ENCODE peak calls at places on chromosomes 2 and 18, in seven cellular contexts. S is H9, R is suprapubic skin, J is left lung, N is osteocyte, E is A549, F is AG09319. H is an unnamed sample.

GRCh38 chr18:76169733-76170132 is 325.3 kb downstream of the ZNF516 start:
- DNase-seq in S (no peak), R (no peak), J (no peak), N (no peak), E (no peak), F (no peak), H (no peak)

GRCh38 chr18:79309572-79310278 is 86.0 kb upstream of the NFATC1 start:
- DNase-seq in S (no peak), R (no peak), J (no peak), N (no peak), E (no peak), F (no peak), H (no peak)

GRCh38 chr2:149038442-149039212 is at the start of gene LYPD6B:
- DNase-seq in S (peak; percentile 68), R (no peak), J (no peak), N (no peak), E (no peak), F (no peak), H (peak; percentile 78)

GRCh38 chr2:223599646-223600009 is 2.5 kb downstream of the SCG2 start:
- DNase-seq in S (no peak), R (no peak), J (no peak), N (no peak), E (no peak), F (no peak), H (no peak)

GRCh38 chr18:58536534-58537271 is 92.2 kb downstream of the ALPK2 start:
- DNase-seq in S (no peak), R (no peak), J (no peak), N (no peak), E (no peak), F (no peak), H (no peak)

GRCh38 chr2:23533014-23533730 is 148.2 kb downstream of the KLHL29 start:
- DNase-seq in S (peak; percentile 51), R (no peak), J (no peak), N (no peak), E (no peak), F (no peak), H (no peak)

GRCh38 chr18:48667276-48668254 is 128.7 kb downstream of the CTIF start:
- DNase-seq in S (peak; percentile 68), R (no peak), J (no peak), N (no peak), E (peak; percentile 16), F (no peak), H (no peak)

GRCh38 chr2:9998916-9999654 is 44.3 kb upstream of the KLF11 start:
- DNase-seq in S (no peak), R (peak; percentile 48), J (no peak), N (no peak), E (no peak), F (no peak), H (no peak)

GRCh38 chr2:9247786-9248185 is 41.2 kb downstream of the ASAP2 start:
- DNase-seq in S (no peak), R (no peak), J (no peak), N (no peak), E (no peak), F (no peak), H (no peak)

GRCh38 chr18:31610841-31611240 is 19.2 kb downstream of the TTR start:
- DNase-seq in S (peak; percentile 88), R (no peak), J (no peak), N (no peak), E (peak; percentile 6), F (no peak), H (no peak)

GRCh38 chr18:3451166-3451988 is 1.4 kb downstream of the TGIF1 start:
- DNase-seq in S (peak; percentile 70), R (peak; percentile 97), J (peak; percentile 94), N (peak; percentile 97), E (peak; percentile 86), F (peak; percentile 91), H (peak; percentile 94)

GRCh38 chr18:3451989-3452749 is 2.2 kb downstream of the TGIF1 start:
- DNase-seq in S (no peak), R (peak; percentile 76), J (peak; percentile 75), N (no peak), E (peak; percentile 71), F (no peak), H (no peak)

GRCh38 chr18:3449702-3450357 is at the start of gene TGIF1:
- DNase-seq in S (peak; percentile 77), R (no peak), J (peak; percentile 89), N (peak; percentile 91), E (peak; percentile 84), F (no peak), H (peak; percentile 85)

GRCh38 chr18:3448845-3449701 is 899 bp upstream of the TGIF1 start:
- DNase-seq in S (peak; percentile 63), R (peak; percentile 97), J (peak; percentile 93), N (peak; percentile 94), E (peak; percentile 86), F (peak; percentile 92), H (peak; percentile 80)

DNA sequence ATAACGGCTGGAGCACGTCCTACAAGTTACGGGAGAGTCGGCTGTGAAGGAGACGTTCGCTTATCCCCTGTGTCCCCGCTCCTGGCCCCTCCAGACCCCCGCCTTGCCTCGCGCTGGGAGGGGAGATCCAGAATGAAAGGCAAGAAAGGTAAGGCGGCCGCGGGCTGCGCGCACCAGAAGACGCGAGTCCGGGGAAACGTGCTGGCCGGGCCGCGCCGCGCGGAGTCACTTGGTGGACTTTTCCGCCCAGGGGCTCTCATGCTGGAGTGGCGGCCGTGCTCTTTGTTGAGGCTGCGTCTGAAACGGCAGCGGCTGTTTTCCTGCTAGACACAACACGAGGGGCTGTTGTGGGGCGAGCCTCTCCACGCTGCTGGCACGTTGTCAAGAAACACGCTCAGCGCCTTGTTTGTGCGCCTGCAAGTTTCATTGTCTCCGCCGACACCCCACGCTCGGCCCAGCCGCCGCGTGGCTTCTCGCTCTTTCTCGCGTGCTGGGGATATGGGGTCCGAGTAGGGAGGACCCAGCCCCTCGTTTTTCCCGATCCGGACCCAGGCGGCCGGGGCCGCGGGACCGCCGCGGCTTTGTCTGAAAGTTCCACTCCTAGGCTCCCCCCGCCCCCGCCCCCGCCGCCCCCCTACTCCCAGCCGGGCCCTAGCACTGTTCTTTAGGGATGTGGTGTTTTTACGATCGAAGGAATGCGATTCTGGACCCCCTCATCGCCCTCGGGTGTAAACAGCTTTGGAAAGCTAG is 561 bp downstream of the TGIF1 start:
- DNase-seq in S (no peak), R (peak; percentile 92), J (peak; percentile 84), N (no peak), E (peak; percentile 72), F (no peak), H (peak; percentile 81)
- TF ChIP-seq CTCF in S (no peak), R (no peak), J (no peak), N (no peak), E (no peak), F (no peak), H (no peak)

GRCh38 chr2:147141930-147142329 is 702.9 kb upstream of the ACVR2A start:
- DNase-seq in S (no peak), R (no peak), J (no peak), N (no peak), E (no peak), F (no peak), H (no peak)
- TF ChIP-seq CTCF in S (peak; percentile 57), R (no peak), J (no peak), N (no peak), E (no peak), F (no peak), H (peak; percentile 58)

DNA sequence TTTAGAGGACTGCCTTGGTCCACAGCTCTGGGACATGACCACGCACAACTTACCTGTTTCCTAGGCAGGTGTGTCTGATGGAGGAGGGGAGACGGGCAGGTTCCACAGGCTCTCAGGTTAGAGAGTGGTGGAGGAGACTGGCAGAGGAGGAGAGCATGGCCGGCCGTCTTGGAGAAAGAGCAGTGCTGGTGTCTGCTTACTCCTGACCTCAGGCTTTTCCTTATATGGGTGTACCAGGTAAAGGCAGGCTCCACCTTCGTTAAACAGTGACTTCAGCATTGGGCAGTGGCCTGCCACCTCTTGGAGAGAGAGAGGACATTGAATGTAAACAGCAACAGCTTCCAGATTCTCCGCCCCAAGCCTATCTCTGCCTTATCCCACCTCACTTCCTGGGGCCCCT is at the start of gene CAPN13:
- DNase-seq in S (peak; percentile 84), R (no peak), J (peak; percentile 57), N (no peak), E (no peak), F (no peak), H (no peak)
- TF ChIP-seq CTCF in S (peak; percentile 45), R (no peak), J (no peak), N (no peak), E (no peak), F (no peak), H (no peak)

GRCh38 chr2:65562890-65563289 is 130.5 kb upstream of the SPRED2 start:
- DNase-seq in S (no peak), R (no peak), J (no peak), N (no peak), E (no peak), F (no peak), H (no peak)
- TF ChIP-seq CTCF in S (no peak), R (no peak), J (no peak), N (no peak), E (no peak), F (no peak), H (no peak)

GRCh38 chr2:180359522-180360282 is 352.6 kb upstream of the CWC22 start:
- DNase-seq in S (peak; percentile 29), R (peak; percentile 63), J (no peak), N (no peak), E (no peak), F (no peak), H (no peak)
- TF ChIP-seq CTCF in S (peak; percentile 52), R (no peak), J (no peak), N (no peak), E (no peak), F (no peak), H (peak; percentile 19)

DNA sequence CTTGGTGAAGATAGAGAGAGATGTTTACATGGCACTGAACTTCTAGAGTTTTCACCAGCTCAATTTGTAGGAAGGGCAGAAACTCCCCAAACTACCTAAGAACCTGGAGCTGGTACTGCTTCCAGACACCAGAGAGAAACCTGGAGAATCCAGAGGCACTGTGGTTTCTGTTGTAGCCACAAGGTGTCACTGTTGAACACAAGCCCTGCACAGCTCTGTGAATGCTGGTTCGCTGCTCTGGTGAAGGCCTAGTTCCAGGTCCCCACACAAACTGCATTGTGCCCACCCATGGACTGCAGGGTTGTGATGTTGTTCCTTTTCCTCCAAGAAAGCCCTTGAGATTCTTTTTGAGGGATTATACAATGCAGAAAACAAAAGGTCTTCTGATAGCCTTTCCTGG is 150.5 kb upstream of the HS6ST1 start:
- DNase-seq in S (peak; percentile 40), R (peak; percentile 15), J (no peak), N (peak; percentile 56), E (peak; percentile 23), F (no peak), H (peak; percentile 37)
- TF ChIP-seq CTCF in S (peak; percentile 75), R (no peak), J (no peak), N (peak; percentile 40), E (no peak), F (peak; percentile 10), H (peak; percentile 68)

GRCh38 chr18:50454379-50455005 is 79.6 kb downstream of the SKA1 start:
- DNase-seq in S (peak; percentile 58), R (no peak), J (no peak), N (no peak), E (no peak), F (no peak), H (no peak)
- TF ChIP-seq CTCF in S (peak; percentile 49), R (no peak), J (no peak), N (no peak), E (no peak), F (no peak), H (no peak)

H was measured in type B pancreatic cell.